ENCODE peak calls at places on chromosome 9, in four cellular contexts. J, R, L and P are unnamed samples.

GRCh38 chr9:80410106-80410505 is 838.3 kb downstream of the TLE4 start:
- DNase-seq in L (no peak), J (no peak), R (peak), P (no peak)

GRCh38 chr9:107049825-107050184 is 186.8 kb downstream of the ZNF462 start:
- DNase-seq in R (no peak), L (no peak), J (no peak), P (no peak)

GRCh38 chr9:77735515-77735914 is 87.4 kb upstream of the GNA14 start:
- DNase-seq in J (no peak), L (no peak), R (no peak), P (peak)

GRCh38 chr9:37264539-37264938 is 144.2 kb downstream of the ZCCHC7 start:
- DNase-seq in J (no peak), R (no peak), L (no peak), P (no peak)

GRCh38 chr9:81035171-81035570 is 654.2 kb downstream of the TLE1 start:
- DNase-seq in J (no peak), R (no peak), L (no peak), P (no peak)

GRCh38 chr9:78109075-78109474 is 77.5 kb upstream of the GNAQ start:
- DNase-seq in R (no peak), J (no peak), L (no peak), P (no peak)

GRCh38 chr9:126436545-126437269 is 110.1 kb downstream of the MVB12B start:
- DNase-seq in J (no peak), L (no peak), R (no peak), P (no peak)

GRCh38 chr9:112655633-112656032 is 62.3 kb downstream of the INIP start:
- DNase-seq in R (no peak), J (no peak), L (no peak), P (no peak)

GRCh38 chr9:133003671-133004090 is 25.2 kb downstream of the GFI1B start:
- DNase-seq in R (no peak), J (no peak), L (no peak), P (no peak)

GRCh38 chr9:73869261-73869660 is 627.9 kb upstream of the RORB start:
- DNase-seq in R (no peak), L (peak), J (no peak), P (no peak)

GRCh38 chr9:115553082-115553481 is 435.1 kb upstream of the TNC start:
- DNase-seq in L (no peak), J (no peak), R (no peak), P (no peak)

GRCh38 chr9:83186354-83186753 is 123.4 kb upstream of the RASEF start:
- DNase-seq in R (no peak), J (no peak), L (no peak), P (no peak)

GRCh38 chr9:83144492-83144891 is 81.5 kb upstream of the RASEF start:
- DNase-seq in R (no peak), L (no peak), J (no peak), P (no peak)

GRCh38 chr9:124419832-124420489 is 4.7 kb upstream of the PSMB7 start:
- DNase-seq in R (no peak), J (no peak), L (no peak), P (no peak)

GRCh38 chr9:121447341-121447834 is 52.3 kb downstream of the GGTA1 start:
- DNase-seq in J (no peak), R (no peak), L (no peak), P (no peak)

GRCh38 chr9:127451681-127452480 is 571 bp downstream of the LRSAM1 start:
- DNase-seq in J (no peak), L (peak), R (peak), P (peak)

GRCh38 chr9:18710089-18710488 is 236.1 kb downstream of the ADAMTSL1 start:
- DNase-seq in R (no peak), L (no peak), J (no peak), P (no peak)

GRCh38 chr9:27368317-27368985 is 71.5 kb upstream of the EQTN start:
- DNase-seq in R (no peak), L (no peak), J (no peak), P (no peak)

GRCh38 chr9:99162759-99163364 is 57.9 kb downstream of the TGFBR1 start:
- DNase-seq in J (peak), R (no peak), L (no peak), P (peak)

GRCh38 chr9:22921742-22922141 is 475.1 kb downstream of the DMRTA1 start:
- DNase-seq in J (no peak), R (no peak), L (no peak), P (no peak)

GRCh38 chr9:131254107-131254491 is 22.2 kb downstream of the FAM78A start:
- DNase-seq in R (no peak), J (no peak), L (no peak), P (no peak)

GRCh38 chr9:106307670-106308069 is 555.3 kb upstream of the ZNF462 start:
- DNase-seq in J (no peak), R (no peak), L (no peak), P (no peak)

GRCh38 chr9:136587944-136588662 is 42.3 kb upstream of the NOTCH1 start:
- DNase-seq in J (no peak), R (peak), L (peak), P (no peak)

GRCh38 chr9:120610975-120611689 is 31.2 kb upstream of the CDK5RAP2 start:
- DNase-seq in L (peak), J (no peak), R (no peak), P (no peak)

GRCh38 chr9:27407966-27408365 is 111.0 kb upstream of the EQTN start:
- DNase-seq in L (no peak), J (no peak), R (no peak), P (no peak)

GRCh38 chr9:124794902-124795491 is 18.1 kb downstream of the OLFML2A start:
- DNase-seq in J (peak), L (peak), R (no peak), P (peak)

GRCh38 chr9:96087669-96088299 is 212.3 kb downstream of the ERCC6L2 start:
- DNase-seq in R (no peak), L (no peak), J (no peak), P (no peak)

GRCh38 chr9:13979941-13980318 is 334.0 kb downstream of the NFIB start:
- DNase-seq in J (no peak), R (no peak), L (no peak), P (no peak)

GRCh38 chr9:137129089-137129455 is 9.9 kb upstream of the GRIN1 start:
- DNase-seq in R (no peak), J (no peak), L (no peak), P (no peak)

GRCh38 chr9:109640232-109641078 is 139.5 kb upstream of the PALM2AKAP2 start:
- DNase-seq in J (no peak), R (peak), L (no peak), P (peak)

GRCh38 chr9:10251490-10251889 is 361.3 kb downstream of the PTPRD start:
- DNase-seq in L (no peak), R (no peak), J (no peak), P (no peak)

GRCh38 chr9:79184821-79185220 is 386.9 kb upstream of the TLE4 start:
- DNase-seq in L (no peak), J (no peak), R (no peak), P (no peak)

GRCh38 chr9:76987594-76988200 is 31.8 kb upstream of the FOXB2 start:
- DNase-seq in J (peak), R (peak), L (peak), P (peak)

GRCh38 chr9:21965401-21965951 is 28.7 kb downstream of the CDKN2A start:
- DNase-seq in J (no peak), L (no peak), R (peak), P (no peak)

GRCh38 chr9:78552802-78553201 is 255.9 kb downstream of the PSAT1 start:
- DNase-seq in J (no peak), L (no peak), R (no peak), P (no peak)

GRCh38 chr9:27386759-27387158 is 89.8 kb upstream of the EQTN start:
- DNase-seq in J (no peak), R (peak), L (no peak), P (peak)

GRCh38 chr9:16458696-16459420 is 411.6 kb downstream of the BNC2 start:
- DNase-seq in L (no peak), J (no peak), R (no peak), P (no peak)

GRCh38 chr9:135334953-135335460 is 144.6 kb upstream of the PPP1R26 start:
- DNase-seq in R (peak), J (no peak), L (no peak), P (no peak)

GRCh38 chr9:17280350-17281012 is 145.6 kb downstream of the CNTLN start:
- DNase-seq in L (no peak), R (no peak), J (no peak), P (no peak)

GRCh38 chr9:4137234-4137633 is 162.6 kb downstream of the GLIS3 start:
- DNase-seq in L (no peak), J (peak), R (no peak), P (no peak)
- TF ChIP-seq JUND in L (no peak), J (peak), R (peak), P (peak)

DNA sequence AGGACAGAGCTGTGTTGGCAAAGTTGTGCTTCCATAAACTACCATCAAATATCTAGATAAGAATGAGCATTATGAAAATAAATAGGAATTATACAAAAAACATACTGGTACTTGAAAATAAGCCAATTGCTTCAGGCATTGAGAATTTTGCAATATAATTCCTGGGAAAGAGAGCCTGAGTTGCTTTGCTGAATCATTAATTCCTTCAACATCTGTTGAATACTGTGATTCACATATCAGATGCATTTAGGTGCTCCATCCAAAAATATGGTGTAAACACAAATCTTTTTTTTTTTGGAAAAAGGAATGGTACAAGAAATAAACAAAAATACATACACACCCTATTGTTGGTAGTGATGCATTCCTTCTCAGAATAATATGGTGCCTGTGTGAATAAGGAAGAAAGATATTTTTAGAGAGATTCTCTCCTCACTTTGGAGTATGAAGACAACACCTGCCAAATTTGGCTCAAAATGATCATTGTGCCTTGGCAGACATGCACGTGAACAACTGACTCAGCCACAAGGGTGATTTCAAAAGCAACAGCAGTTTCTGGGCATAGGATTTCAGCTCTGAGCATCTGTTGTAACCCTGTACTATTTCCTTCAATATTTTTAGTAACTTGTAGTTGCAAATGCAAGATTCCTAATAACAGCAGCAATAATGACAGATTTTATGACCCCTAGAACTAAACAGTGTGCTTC is 96.7 kb downstream of the CAVIN4 start:
- DNase-seq in R (no peak), L (no peak), J (no peak), P (no peak)
- TF ChIP-seq JUND in R (no peak), L (no peak), J (no peak), P (no peak)

DNA sequence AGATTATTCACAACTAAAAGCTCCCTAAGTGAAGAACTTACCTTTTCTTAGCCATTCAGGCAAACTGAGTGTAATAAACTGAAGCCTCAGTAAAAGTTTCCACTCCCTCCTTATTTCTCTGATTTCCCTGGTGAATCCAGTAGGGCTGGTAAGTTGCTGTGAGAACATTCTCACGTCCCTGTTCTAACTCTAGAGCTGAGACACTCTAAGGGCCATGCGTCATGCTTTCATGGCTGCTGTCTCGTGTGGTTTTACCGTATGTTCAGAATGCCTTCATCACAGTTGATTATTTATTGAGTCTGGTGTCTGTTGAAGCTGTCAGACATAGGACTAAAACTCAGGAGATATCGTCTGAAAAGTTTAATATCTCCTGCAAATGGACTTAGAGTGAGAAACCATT is 1.3 kb downstream of the OR2S2 start:
- DNase-seq in R (no peak), J (no peak), L (no peak), P (no peak)
- TF ChIP-seq JUND in R (no peak), J (no peak), L (no peak), P (no peak)

DNA sequence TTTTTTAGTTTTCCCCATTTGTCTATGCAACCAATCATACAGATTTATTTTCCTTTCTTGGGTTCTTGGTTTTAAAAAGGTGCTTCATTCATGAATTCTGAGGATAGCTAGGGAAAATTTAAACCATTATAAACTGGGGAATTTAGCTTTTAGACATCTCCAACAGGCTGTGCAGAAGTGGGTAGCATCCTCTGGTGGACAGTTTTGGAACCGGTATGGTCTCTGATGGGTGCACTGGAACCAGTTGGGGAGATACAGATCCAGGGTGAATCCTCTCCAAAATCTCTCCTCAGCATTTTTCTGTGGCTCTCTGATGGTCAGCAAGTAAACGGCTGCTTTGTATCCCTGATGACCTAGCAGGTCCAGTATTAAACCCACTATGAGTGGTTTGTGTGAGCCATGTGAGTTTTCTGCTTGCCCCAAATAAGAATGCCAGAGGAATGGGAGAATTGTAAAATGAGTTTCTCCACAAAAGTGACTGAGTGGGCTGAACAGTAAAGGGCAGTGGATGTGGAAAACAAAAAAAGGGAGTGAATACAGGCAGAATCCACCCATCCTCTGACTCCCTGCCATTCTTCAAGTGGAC is 9.1 kb upstream of the DNAJC25 start:
- DNase-seq in L (peak), J (peak), R (no peak), P (peak)
- TF ChIP-seq JUND in L (no peak), J (no peak), R (no peak), P (no peak)

DNA sequence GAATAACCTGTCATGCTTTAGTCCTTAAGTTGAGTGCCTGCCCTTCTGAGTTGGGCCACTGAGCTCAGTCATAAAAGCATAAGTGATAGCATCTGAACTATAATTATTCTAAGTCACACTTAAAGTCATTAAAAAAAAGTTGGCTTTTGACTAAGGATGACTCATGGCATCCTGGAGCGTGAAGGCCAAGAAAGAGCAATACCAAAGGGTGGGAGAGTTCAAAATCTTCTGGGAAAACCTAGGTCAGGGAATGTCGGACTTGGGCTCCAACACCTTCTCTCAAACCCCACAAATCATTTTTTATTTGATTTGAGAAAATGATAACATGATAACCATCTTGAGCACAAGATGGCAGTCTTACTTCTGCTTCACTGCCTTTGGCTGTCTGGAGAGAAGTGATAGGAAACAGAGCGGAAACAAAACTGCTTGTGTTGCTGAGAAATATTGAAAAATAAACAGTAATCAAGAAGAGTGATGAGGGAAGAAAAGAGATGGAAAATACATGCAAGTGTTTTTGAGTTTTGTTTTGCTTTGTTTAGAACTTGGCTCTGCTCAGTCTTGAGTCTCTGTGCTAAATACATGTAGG is 16.9 kb upstream of the NTRK2 start:
- DNase-seq in R (no peak), L (no peak), J (no peak), P (no peak)
- TF ChIP-seq JUND in R (no peak), L (no peak), J (no peak), P (no peak)

GRCh38 chr9:89686134-89686533 is 81.3 kb downstream of the GADD45G start:
- DNase-seq in R (no peak), L (no peak), J (no peak), P (peak)
- TF ChIP-seq JUND in R (no peak), L (no peak), J (no peak), P (no peak)